ENCODE peak calls at places on chromosome 17, in ten cellular contexts. Q is endothelial cell; E is natural killer cell; G is psoas muscle; W is neural crest cell; A is A549; C is foreskin keratinocyte; D is GM12865; R is activated CD8-positive, alpha-beta T cell treated with anti-CD3 and anti-CD28 coated beads for 36 hours; Y is choroid plexus epithelial cell. U is an unnamed sample.
A peak's percentile ranks its signal among the peaks of the same experiment; 100 is the strongest.

GRCh38 chr17:17679748-17680147 is 1.5 kb upstream of the RAI1 start:
- DNase-seq in Q (no peak), E (no peak), G (no peak), W (no peak), A (no peak), C (no peak), D (no peak), R (no peak), Y (no peak), U (no peak)

GRCh38 chr17:15038656-15039055 is 226.5 kb downstream of the PMP22 start:
- DNase-seq in Q (no peak), E (no peak), G (no peak), W (no peak), A (no peak), C (peak; percentile 77), D (no peak), R (no peak), Y (peak; percentile 29), U (no peak)

GRCh38 chr17:35716897-35717839 is 14.3 kb upstream of the RASL10B start:
- DNase-seq in Q (no peak), E (no peak), G (no peak), W (no peak), A (no peak), C (no peak), D (no peak), R (no peak), Y (peak; percentile 75), U (no peak)

GRCh38 chr17:48100591-48101011 is 677 bp downstream of the CBX1 start:
- DNase-seq in Q (peak; percentile 35), E (no peak), G (peak; percentile 54), W (peak; percentile 62), A (peak; percentile 79), C (peak; percentile 77), D (no peak), R (no peak), Y (peak; percentile 64), U (peak; percentile 31)

GRCh38 chr17:75194879-75195278 is 10.6 kb upstream of the NUP85 start:
- DNase-seq in Q (no peak), E (no peak), G (no peak), W (no peak), A (no peak), C (no peak), D (no peak), R (no peak), Y (no peak), U (no peak)

GRCh38 chr17:18362509-18363020 is 785 bp downstream of the SHMT1 start:
- DNase-seq in Q (peak; percentile 11), E (no peak), G (peak; percentile 75), W (peak; percentile 3), A (peak; percentile 34), C (peak; percentile 7), D (peak; percentile 42), R (peak; percentile 38), Y (peak; percentile 25), U (peak; percentile 36)

GRCh38 chr17:19410875-19411291 is at the start of gene RNF112:
- DNase-seq in Q (no peak), E (no peak), G (peak; percentile 45), W (no peak), A (no peak), C (no peak), D (no peak), R (no peak), Y (peak; percentile 26), U (no peak)

GRCh38 chr17:1294157-1294717 is 14.8 kb downstream of the TRARG1 start:
- DNase-seq in Q (no peak), E (peak; percentile 83), G (no peak), W (no peak), A (no peak), C (no peak), D (peak; percentile 37), R (peak; percentile 89), Y (no peak), U (no peak)

GRCh38 chr17:74512041-74512440 is 19.2 kb downstream of the CD300LB start:
- DNase-seq in Q (no peak), E (no peak), G (peak; percentile 48), W (no peak), A (no peak), C (no peak), D (no peak), R (no peak), Y (no peak), U (no peak)

GRCh38 chr17:48055531-48056245 is 7.5 kb downstream of the NFE2L1 start:
- DNase-seq in Q (no peak), E (no peak), G (no peak), W (no peak), A (peak; percentile 78), C (peak; percentile 76), D (peak; percentile 81), R (peak; percentile 77), Y (peak; percentile 93), U (no peak)

GRCh38 chr17:7011942-7012254 is 526 bp upstream of the RNASEK start:
- DNase-seq in Q (no peak), E (no peak), G (no peak), W (no peak), A (no peak), C (no peak), D (no peak), R (no peak), Y (no peak), U (no peak)

GRCh38 chr17:64585146-64585545 is 77.0 kb downstream of the SMURF2 start:
- DNase-seq in Q (no peak), E (no peak), G (no peak), W (no peak), A (no peak), C (no peak), D (no peak), R (no peak), Y (no peak), U (no peak)

DNA sequence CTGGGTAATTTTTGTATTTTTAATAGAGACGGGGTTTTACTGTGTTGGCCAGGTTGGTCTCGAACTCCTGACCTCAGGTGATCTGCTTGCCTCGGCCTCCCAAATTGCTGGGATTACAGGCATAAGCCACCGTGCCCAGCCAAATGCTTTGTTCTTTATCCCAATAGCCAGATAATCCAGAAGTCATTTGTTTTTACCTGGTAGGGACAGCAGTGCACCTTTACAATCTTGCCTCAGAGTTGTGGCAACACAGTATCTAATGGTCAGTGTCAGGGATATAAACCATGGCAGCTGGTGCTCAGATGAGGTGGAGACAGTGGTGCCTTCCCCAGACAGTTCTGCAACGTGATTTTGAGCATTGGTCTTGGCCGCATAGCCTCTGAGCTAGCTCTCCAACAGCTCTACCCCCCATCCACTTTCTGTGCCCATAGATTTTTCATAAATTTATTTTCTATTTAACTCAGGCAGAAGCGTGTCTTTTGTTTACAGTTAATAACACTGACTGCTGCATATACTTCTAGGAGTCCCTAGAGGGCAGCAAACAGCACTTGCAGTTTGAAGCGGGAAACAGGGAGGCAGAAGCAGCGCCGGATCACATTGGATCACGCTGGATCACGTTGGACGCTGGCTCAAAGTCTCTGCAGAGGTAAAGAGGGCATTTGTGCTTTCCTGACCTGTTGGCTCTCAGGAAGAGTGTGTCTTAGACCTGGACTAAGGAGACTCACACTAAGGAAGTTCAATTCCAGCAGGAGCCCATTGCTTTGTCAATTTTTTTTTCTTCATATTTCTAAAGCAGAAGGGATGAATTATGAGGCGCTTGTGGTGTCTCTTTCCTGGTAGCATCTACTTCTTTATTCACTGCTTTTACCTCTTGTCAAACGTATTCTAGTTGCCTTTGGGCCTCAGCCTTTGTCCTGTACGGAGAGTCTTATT is 5.1 kb upstream of the GGT6 start:
- DNase-seq in Q (peak; percentile 59), E (no peak), G (peak; percentile 60), W (peak; percentile 59), A (peak; percentile 92), C (peak; percentile 52), D (peak; percentile 78), R (peak; percentile 77), Y (peak; percentile 88), U (no peak)
- TF ChIP-seq CTCF in Q (peak; percentile 38), E (peak; percentile 87), G (peak; percentile 77), W (peak; percentile 83), A (peak; percentile 96), C (peak; percentile 90), D (peak; percentile 87), R (peak; percentile 79), Y (peak; percentile 92), U (peak; percentile 11)

DNA sequence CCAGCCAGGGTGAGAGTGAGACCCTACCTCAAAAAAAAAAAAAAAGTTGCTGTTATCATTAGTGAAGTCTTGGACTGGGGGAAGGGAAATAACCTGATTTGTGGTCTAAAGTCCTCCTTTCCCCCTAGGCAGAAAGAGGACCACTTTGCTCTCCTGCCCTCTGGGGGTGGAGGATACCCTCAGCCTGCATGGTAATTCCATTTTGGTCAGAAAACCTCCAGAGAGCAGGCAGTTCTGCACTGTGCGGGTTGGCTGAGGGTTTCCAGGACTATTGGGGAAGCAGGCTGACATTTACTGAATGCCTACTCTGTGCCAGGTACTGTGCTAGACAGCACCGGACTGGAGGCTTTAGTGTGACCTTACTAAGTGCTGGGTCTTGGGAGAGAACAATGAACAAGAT is 2.6 kb downstream of the ADAP2 start:
- DNase-seq in Q (no peak), E (no peak), G (no peak), W (no peak), A (no peak), C (no peak), D (no peak), R (no peak), Y (no peak), U (no peak)
- TF ChIP-seq CTCF in Q (no peak), E (no peak), G (no peak), W (no peak), A (no peak), C (no peak), D (no peak), R (no peak), Y (no peak), U (no peak)

DNA sequence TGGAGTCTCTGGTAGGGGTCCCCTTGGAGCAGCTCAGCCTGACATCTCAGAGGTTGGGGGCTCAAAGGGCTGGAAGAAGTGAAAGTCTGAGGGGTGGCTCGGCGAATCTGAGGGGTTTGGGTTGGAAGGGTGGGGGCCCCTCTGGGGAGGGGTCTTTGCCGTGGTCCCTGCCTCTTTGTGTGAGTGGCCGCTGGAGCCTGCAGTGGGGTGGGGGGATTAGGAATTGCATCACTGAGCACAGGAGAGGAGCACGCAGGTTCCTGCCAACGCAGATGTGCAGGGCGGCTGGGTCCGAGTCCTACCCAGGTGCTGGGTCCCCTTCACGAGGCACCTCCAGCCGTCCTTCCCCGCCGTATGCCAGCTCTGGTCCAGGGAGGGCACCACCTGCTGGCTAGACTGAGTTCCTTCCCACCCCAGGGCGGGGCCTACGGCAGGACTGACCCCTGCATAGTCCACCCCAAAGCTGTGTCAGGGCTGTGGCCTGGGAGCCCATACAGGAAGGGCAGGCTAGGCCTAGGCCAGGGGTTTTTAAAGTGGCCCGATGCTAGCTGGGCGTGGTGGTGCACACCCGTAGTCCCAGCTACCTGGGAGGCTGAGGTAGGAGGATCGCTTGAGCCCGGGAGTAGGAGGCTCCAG is 9.9 kb downstream of the FMNL1 start:
- DNase-seq in Q (peak; percentile 49), E (no peak), G (no peak), W (no peak), A (peak; percentile 78), C (no peak), D (peak; percentile 46), R (peak; percentile 51), Y (peak; percentile 22), U (no peak)
- TF ChIP-seq CTCF in Q (peak; percentile 18), E (peak; percentile 15), G (no peak), W (peak; percentile 39), A (peak; percentile 61), C (peak; percentile 46), D (peak; percentile 39), R (peak; percentile 63), Y (peak; percentile 58), U (no peak)

DNA sequence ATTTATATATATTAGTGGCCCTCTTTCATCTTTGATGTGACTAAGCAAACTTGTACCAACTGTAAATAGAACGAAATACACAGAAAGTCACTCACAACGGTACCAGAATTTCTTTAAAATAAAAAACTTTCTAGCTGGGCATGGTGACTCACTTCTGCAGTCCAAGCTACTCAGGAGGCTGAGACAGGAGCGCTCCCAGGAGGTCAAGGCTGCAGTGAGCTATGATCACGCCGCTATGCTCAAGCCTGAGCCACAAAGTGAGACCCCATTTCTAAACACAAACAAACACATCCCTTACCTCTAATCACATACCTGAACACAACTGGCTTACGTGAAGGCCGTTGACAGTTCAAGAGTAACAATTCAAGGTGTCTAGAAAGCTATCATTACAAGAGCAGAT is 29.7 kb downstream of the STAT5B start:
- DNase-seq in Q (no peak), E (no peak), G (no peak), W (no peak), A (no peak), C (no peak), D (no peak), R (peak; percentile 28), Y (peak; percentile 76), U (no peak)
- TF ChIP-seq CTCF in Q (no peak), E (no peak), G (no peak), W (no peak), A (no peak), C (no peak), D (no peak), R (no peak), Y (no peak), U (no peak)

U was measured in omental fat pad.